ENCODE peak calls at places on chromosomes 12 and 14, in six cellular contexts. F is breast epithelium, P is GM12878, G is GM23338, Y is SK-N-SH, Q is stomach. E is an unnamed sample.

GRCh38 chr12:81644503-81644902 is 114.6 kb downstream of the PPFIA2 start:
- DNase-seq in Q (no peak), G (peak; percentile 63), Y (peak; percentile 49), P (no peak), F (no peak), E (no peak)

GRCh38 chr12:104672501-104673265 is 215.9 kb downstream of the CHST11 start:
- DNase-seq in F (no peak), G (no peak), P (no peak), Q (no peak), Y (no peak), E (no peak)

GRCh38 chr12:5171701-5172100 is 128.0 kb downstream of the KCNA5 start:
- DNase-seq in G (peak; percentile 84), P (no peak), Y (peak; percentile 51), F (no peak), Q (no peak), E (peak; percentile 34)

GRCh38 chr12:130281157-130281799 is 56.4 kb upstream of the PIWIL1 start:
- DNase-seq in F (no peak), P (no peak), Y (peak; percentile 42), G (peak; percentile 61), Q (no peak), E (no peak)

GRCh38 chr14:57057803-57058202 is 210.9 kb downstream of the EXOC5 start:
- DNase-seq in Y (no peak), G (no peak), Q (no peak), P (no peak), F (no peak), E (no peak)

GRCh38 chr14:33567736-33568124 is 383.1 kb downstream of the EGLN3 start:
- DNase-seq in Y (no peak), Q (no peak), F (no peak), P (no peak), G (no peak), E (no peak)

GRCh38 chr12:129696405-129696804 is 207.4 kb downstream of the TMEM132D start:
- DNase-seq in F (no peak), G (peak; percentile 15), Y (no peak), P (no peak), Q (no peak), E (no peak)

GRCh38 chr12:75564398-75564797 is 53.0 kb upstream of the KRR1 start:
- DNase-seq in Y (no peak), P (no peak), G (no peak), F (no peak), Q (no peak), E (no peak)

GRCh38 chr12:77120695-77121094 is 55.3 kb upstream of the E2F7 start:
- DNase-seq in F (no peak), P (no peak), G (no peak), Q (no peak), Y (no peak), E (no peak)

GRCh38 chr12:118541071-118541470 is 164.7 kb downstream of the SUDS3 start:
- DNase-seq in G (no peak), F (no peak), Y (no peak), P (no peak), Q (no peak), E (no peak)

GRCh38 chr12:92605621-92606170 is 97.1 kb upstream of the PLEKHG7 start:
- DNase-seq in Q (no peak), F (no peak), G (no peak), Y (no peak), P (no peak), E (no peak)

GRCh38 chr14:50139192-50139591 is 22.8 kb upstream of the VCPKMT start:
- DNase-seq in Q (no peak), Y (no peak), F (no peak), G (peak; percentile 79), P (no peak), E (no peak)

GRCh38 chr14:24260026-24260779 is 2.8 kb downstream of the TGM1 start:
- DNase-seq in Q (no peak), Y (no peak), P (no peak), F (no peak), G (no peak), E (peak; percentile 23)

GRCh38 chr12:76888775-76889174 is 10.0 kb upstream of the CSRP2 start:
- DNase-seq in F (no peak), Q (no peak), Y (no peak), P (no peak), G (no peak), E (no peak)

GRCh38 chr12:124655317-124656213 is 88.2 kb upstream of the NCOR2 start:
- DNase-seq in F (no peak), Q (peak; percentile 47), Y (peak; percentile 83), P (no peak), G (peak; percentile 82), E (no peak)

GRCh38 chr12:65832217-65832616 is 7.9 kb downstream of the HMGA2 start:
- DNase-seq in G (no peak), F (no peak), P (no peak), Q (no peak), Y (no peak), E (no peak)
- H3K4me1 ChIP-seq in G (peaks cover 12% of the 10 kb centered on the region), F (no peaks in the 10 kb centered on the region), P (no peaks in the 10 kb centered on the region), Q (no peaks in the 10 kb centered on the region), Y (no peaks in the 10 kb centered on the region), E (no peaks in the 10 kb centered on the region)

GRCh38 chr14:82886670-82887069 is 1353.0 kb upstream of the SEL1L start:
- DNase-seq in Q (no peak), P (no peak), F (no peak), G (no peak), Y (no peak), E (no peak)

DNA sequence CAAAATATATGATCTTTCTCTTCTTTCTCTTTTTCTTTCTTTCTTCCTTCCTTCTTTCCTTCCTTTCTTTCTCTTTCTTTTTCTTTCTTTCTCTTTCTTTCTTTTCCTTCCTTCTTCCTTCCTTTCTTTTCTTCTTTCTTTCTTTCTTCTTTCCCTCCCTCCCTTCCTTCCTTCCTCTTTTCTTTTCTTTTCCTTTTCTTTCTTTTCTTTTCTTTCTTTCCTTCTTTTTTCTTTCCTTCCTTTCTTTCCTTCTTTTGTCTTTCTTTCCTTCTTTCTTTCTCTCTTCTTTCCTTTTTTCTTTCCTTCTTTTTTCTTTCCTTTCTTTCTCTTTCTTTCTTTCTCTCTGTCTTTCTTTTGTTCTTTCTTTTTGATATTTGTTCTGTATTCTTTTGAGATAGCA is 1356.0 kb upstream of the SEL1L start:
- DNase-seq in P (no peak), Q (no peak), G (no peak), F (no peak), Y (no peak), E (no peak)
- TF ChIP-seq CTCF in P (no peak), Q (no peak), G (no peak), F (no peak), Y (no peak), E (no peak)

GRCh38 chr12:116666305-116666673 is 71.6 kb downstream of the SPRING1 start:
- DNase-seq in F (no peak), P (no peak), G (peak; percentile 35), Q (no peak), Y (no peak), E (no peak)

GRCh38 chr12:116661341-116661740 is 76.5 kb downstream of the SPRING1 start:
- DNase-seq in Y (no peak), F (no peak), Q (no peak), P (no peak), G (no peak), E (no peak)

GRCh38 chr12:116659771-116660481 is 77.9 kb downstream of the SPRING1 start:
- DNase-seq in G (no peak), F (no peak), Y (peak; percentile 24), Q (peak; percentile 43), P (no peak), E (no peak)

GRCh38 chr12:116665666-116666304 is 72.1 kb downstream of the SPRING1 start:
- DNase-seq in Y (no peak), F (no peak), P (no peak), Q (no peak), G (peak; percentile 61), E (no peak)

GRCh38 chr12:116662612-116663144 is 75.2 kb downstream of the SPRING1 start:
- DNase-seq in Q (no peak), P (no peak), Y (peak; percentile 22), F (no peak), G (peak; percentile 24), E (no peak)
- TF ChIP-seq POLR2AphosphoS5 in Q (no peak), P (no peak), Y (no peak), F (no peak), G (no peak), E (no peak)

DNA sequence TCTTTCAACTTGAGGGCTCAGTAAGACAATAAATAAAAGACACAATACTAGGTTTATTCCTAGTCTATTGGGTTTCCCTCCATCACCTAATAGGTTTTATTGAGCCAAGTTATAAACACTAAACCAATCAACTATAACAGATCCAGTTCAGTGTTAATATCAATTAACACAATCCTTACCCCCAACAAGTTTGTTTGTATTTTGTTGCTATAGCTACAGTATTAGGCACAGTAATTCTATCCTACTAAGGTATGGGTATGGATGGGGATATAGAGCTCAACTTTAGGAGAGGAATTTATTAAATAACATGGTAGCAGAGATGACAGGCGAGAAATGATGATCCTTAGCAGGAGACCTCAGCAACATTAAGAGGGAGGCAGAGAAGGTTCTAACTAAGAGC is 13.3 kb downstream of the PPP4R3A start:
- DNase-seq in Y (no peak), G (peak; percentile 5), P (no peak), Q (no peak), F (no peak), E (no peak)
- H3K4me1 ChIP-seq in Y (peaks cover 2% of the 10 kb centered on the region), G (peaks cover 11% of the 10 kb centered on the region), P (peaks cover 35% of the 10 kb centered on the region), Q (peaks cover 36% of the 10 kb centered on the region), F (peaks cover 6% of the 10 kb centered on the region), E (no peaks in the 10 kb centered on the region)

GRCh38 chr14:63269561-63270225 is 49.0 kb downstream of the GPHB5 start:
- DNase-seq in Q (no peak), Y (no peak), F (no peak), P (no peak), G (no peak), E (no peak)

GRCh38 chr14:63268746-63269145 is 50.0 kb downstream of the GPHB5 start:
- DNase-seq in Q (no peak), F (no peak), Y (no peak), G (no peak), P (no peak), E (no peak)

GRCh38 chr14:63267171-63267570 is 51.6 kb downstream of the GPHB5 start:
- DNase-seq in Q (no peak), Y (no peak), G (no peak), P (no peak), F (no peak), E (no peak)

GRCh38 chr14:63262446-63262845 is 56.3 kb downstream of the GPHB5 start:
- DNase-seq in Y (no peak), G (no peak), Q (no peak), P (no peak), F (no peak), E (no peak)

DNA sequence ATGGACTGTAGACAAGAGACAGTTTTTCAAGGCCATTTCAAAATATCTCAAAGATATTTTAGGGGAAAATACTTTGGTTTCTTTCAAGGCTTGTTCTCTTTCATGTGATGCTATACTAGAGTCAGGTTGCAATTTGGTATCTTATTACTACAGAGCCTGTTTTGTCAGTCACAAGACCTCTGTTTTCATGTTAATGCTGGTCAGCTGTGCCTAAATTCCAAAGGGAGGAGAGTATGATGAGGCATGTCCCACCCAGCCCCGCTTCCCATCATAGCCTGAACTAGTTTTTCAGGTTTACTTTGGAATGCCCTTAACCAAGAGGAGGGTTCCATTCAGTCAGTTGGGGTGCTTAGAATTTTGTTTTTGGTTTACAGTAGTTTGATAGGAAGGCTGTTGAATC is 52.6 kb downstream of the GPHB5 start:
- DNase-seq in G (peak; percentile 77), Y (no peak), Q (no peak), F (no peak), P (no peak), E (no peak)
- TF ChIP-seq CTCF in G (no peak), Y (no peak), Q (no peak), F (no peak), P (no peak), E (no peak)